ENCODE peak calls at places on chromosomes 2 and 18, in five cellular contexts. I is C1 segment of cervical spinal cord, X is endothelial cell, W is DMS 273 treated with DMSO at 0.1 percent for 48 hours, L is AG10803. U is an unnamed sample.

GRCh38 chr2:222993920-222994650 is 57.9 kb upstream of the KCNE4 start:
- DNase-seq in I (peak), X (no peak), W (no peak), L (peak), U (no peak)

GRCh38 chr2:82501217-82501616 is 1957.9 kb downstream of the SUCLG1 start:
- DNase-seq in I (no peak), X (no peak), W (no peak), L (no peak), U (no peak)

GRCh38 chr18:58754544-58755068 is 83.3 kb downstream of the MALT1 start:
- DNase-seq in I (no peak), X (no peak), W (no peak), L (no peak), U (no peak)

GRCh38 chr2:18178736-18179349 is 300.4 kb downstream of the KCNS3 start:
- DNase-seq in I (peak), X (peak), W (peak), L (peak), U (peak)

GRCh38 chr2:130756041-130756720 is 841 bp downstream of the AMER3 start:
- DNase-seq in I (no peak), X (peak), W (no peak), L (no peak), U (peak)

GRCh38 chr2:177635696-177636095 is 243.1 kb downstream of the AGPS start:
- DNase-seq in I (no peak), X (no peak), W (no peak), L (no peak), U (no peak)

GRCh38 chr2:162252147-162252546 is 8.9 kb upstream of the FAP start:
- DNase-seq in I (no peak), X (no peak), W (no peak), L (no peak), U (no peak)

GRCh38 chr2:230901006-230901405 is 24.0 kb downstream of the GPR55 start:
- DNase-seq in I (no peak), X (no peak), W (no peak), L (no peak), U (no peak)

GRCh38 chr2:12684471-12684936 is 32.2 kb upstream of the TRIB2 start:
- DNase-seq in I (no peak), X (no peak), W (no peak), L (peak), U (no peak)

GRCh38 chr2:68319397-68320117 is at the start of gene CNRIP1:
- DNase-seq in I (peak), X (peak), W (peak), L (peak), U (peak)

GRCh38 chr18:77632738-77633137 is 383.1 kb downstream of the GALR1 start:
- DNase-seq in I (no peak), X (no peak), W (no peak), L (no peak), U (no peak)

GRCh38 chr2:20667531-20668401 is 822 bp downstream of the GDF7 start:
- DNase-seq in I (no peak), X (peak), W (no peak), L (no peak), U (no peak)

GRCh38 chr2:28055325-28055970 is 164.9 kb downstream of the BABAM2 start:
- DNase-seq in I (no peak), X (no peak), W (no peak), L (no peak), U (no peak)

GRCh38 chr2:176132397-176133086 is 3.0 kb downstream of the HOXD8 start:
- DNase-seq in I (no peak), X (no peak), W (no peak), L (peak), U (no peak)

GRCh38 chr18:75201936-75202335 is 7.0 kb downstream of the PTGR3 start:
- DNase-seq in I (no peak), X (no peak), W (no peak), L (no peak), U (no peak)

GRCh38 chr2:218898109-218898878 is 17.6 kb downstream of the WNT10A start:
- DNase-seq in I (peak), X (peak), W (no peak), L (peak), U (peak)

GRCh38 chr2:8692783-8693768 is 11.2 kb downstream of the ID2 start:
- DNase-seq in I (peak), X (peak), W (no peak), L (no peak), U (peak)

GRCh38 chr2:190413421-190413820 is 5.3 kb downstream of the MFSD6 start:
- DNase-seq in I (no peak), X (no peak), W (no peak), L (no peak), U (no peak)